ENCODE peak calls at places on chromosomes 16 and 17, in six cellular contexts. V is AG04449, T is adrenal gland, H is fibroblast of lung, D is Peyer's patch, Y is upper lobe of right lung. O is an unnamed sample.

GRCh38 chr16:16096161-16096857 is 127.0 kb downstream of the ABCC6 start:
- DNase-seq in V (peak; percentile 41), T (peak; percentile 20), H (peak; percentile 80), D (no peak), Y (no peak), O (peak; percentile 71)

GRCh38 chr16:73572135-73572534 is 524.2 kb upstream of the ZFHX3 start:
- DNase-seq in V (no peak), T (peak; percentile 59), H (no peak), D (no peak), Y (peak; percentile 71), O (peak; percentile 0)

GRCh38 chr17:49459401-49459984 is 35.6 kb upstream of the NGFR start:
- DNase-seq in V (no peak), T (no peak), H (no peak), D (no peak), Y (no peak), O (no peak)

GRCh38 chr16:81713796-81714195 is 65.3 kb upstream of the PLCG2 start:
- DNase-seq in V (no peak), T (no peak), H (no peak), D (no peak), Y (no peak), O (no peak)

GRCh38 chr17:68238488-68238887 is 9.4 kb upstream of the AMZ2 start:
- DNase-seq in V (no peak), T (no peak), H (no peak), D (no peak), Y (no peak), O (no peak)

GRCh38 chr17:77319211-77320031 is 178.7 kb downstream of the SEC14L1 start:
- DNase-seq in V (no peak), T (peak; percentile 96), H (peak; percentile 81), D (peak; percentile 85), Y (peak; percentile 92), O (peak; percentile 90)

GRCh38 chr17:79997004-79997673 is 38.5 kb downstream of the TBC1D16 start:
- DNase-seq in V (no peak), T (no peak), H (no peak), D (peak; percentile 82), Y (no peak), O (no peak)

GRCh38 chr17:74179576-74179975 is 23.9 kb upstream of the RPL38 start:
- DNase-seq in V (no peak), T (no peak), H (no peak), D (no peak), Y (no peak), O (no peak)

GRCh38 chr16:85379041-85380001 is 233.8 kb upstream of the GSE1 start:
- DNase-seq in V (no peak), T (no peak), H (no peak), D (no peak), Y (no peak), O (no peak)

GRCh38 chr16:85913688-85914422 is 14.9 kb downstream of the IRF8 start:
- DNase-seq in V (no peak), T (no peak), H (no peak), D (no peak), Y (peak; percentile 80), O (no peak)

GRCh38 chr17:47653442-47653841 is 3.7 kb downstream of the KPNB1 start:
- DNase-seq in V (no peak), T (no peak), H (no peak), D (no peak), Y (no peak), O (no peak)

GRCh38 chr16:58661199-58661830 is 23.3 kb downstream of the SLC38A7 start:
- DNase-seq in V (peak; percentile 56), T (peak; percentile 91), H (peak; percentile 87), D (no peak), Y (no peak), O (peak; percentile 93)

GRCh38 chr17:79427621-79428539 is 183.0 kb downstream of the RBFOX3 start:
- DNase-seq in V (no peak), T (no peak), H (no peak), D (no peak), Y (no peak), O (no peak)

GRCh38 chr16:20826039-20826566 is 19.8 kb downstream of the REXO5 start:
- DNase-seq in V (no peak), T (peak; percentile 20), H (peak; percentile 33), D (no peak), Y (no peak), O (no peak)

GRCh38 chr16:70689035-70689969 is 3.4 kb upstream of the MTSS2 start:
- DNase-seq in V (no peak), T (no peak), H (no peak), D (no peak), Y (peak; percentile 88), O (no peak)

GRCh38 chr17:47717845-47718621 is 15.0 kb upstream of the TBX21 start:
- DNase-seq in V (no peak), T (no peak), H (no peak), D (no peak), Y (no peak), O (peak; percentile 44)

GRCh38 chr16:4275861-4276260 is 3.0 kb upstream of the TFAP4 start:
- DNase-seq in V (no peak), T (no peak), H (no peak), D (no peak), Y (no peak), O (no peak)

GRCh38 chr16:4271176-4272113 is 1.4 kb downstream of the TFAP4 start:
- DNase-seq in V (no peak), T (peak; percentile 95), H (peak; percentile 92), D (peak; percentile 93), Y (peak; percentile 97), O (peak; percentile 98)

GRCh38 chr16:4270595-4270994 is 2.2 kb downstream of the TFAP4 start:
- DNase-seq in V (no peak), T (no peak), H (no peak), D (no peak), Y (no peak), O (no peak)

GRCh38 chr16:4272114-4272954 is 489 bp downstream of the TFAP4 start:
- DNase-seq in V (no peak), T (peak; percentile 58), H (peak; percentile 28), D (peak; percentile 66), Y (peak; percentile 84), O (peak; percentile 62)

DNA sequence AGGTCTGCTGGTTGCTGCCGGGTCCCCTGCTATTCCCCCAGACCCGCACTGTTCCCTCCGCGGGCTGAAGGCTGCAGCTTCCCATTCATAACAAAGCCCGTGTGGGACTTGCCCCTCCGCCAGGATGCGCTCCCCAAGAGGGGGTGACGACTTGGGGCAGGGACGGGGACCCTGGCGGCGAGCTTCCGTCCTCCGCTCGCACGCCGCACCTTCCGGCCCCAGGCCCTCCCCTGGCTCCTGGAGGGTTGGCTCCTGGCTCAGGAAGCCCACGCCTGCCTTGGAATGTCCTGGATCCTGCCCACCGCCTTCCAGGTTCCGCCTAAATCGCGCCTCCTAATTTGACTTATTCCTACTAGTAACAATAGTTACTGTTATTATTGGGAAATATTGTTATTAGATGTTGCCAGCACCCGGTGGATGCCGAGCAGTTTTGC is 1.1 kb upstream of the TFAP4 start:
- DNase-seq in V (no peak), T (peak; percentile 37), H (peak; percentile 47), D (peak; percentile 37), Y (peak; percentile 87), O (peak; percentile 67)
- TF ChIP-seq CTCF in V (peak; percentile 42), T (peak; percentile 51), H (peak; percentile 42), D (peak; percentile 58), Y (peak; percentile 52), O (peak; percentile 26)

GRCh38 chr16:54432481-54433229 is 146.1 kb upstream of the IRX3 start:
- DNase-seq in V (no peak), T (no peak), H (no peak), D (no peak), Y (no peak), O (no peak)
- TF ChIP-seq CTCF in V (no peak), T (no peak), H (no peak), D (no peak), Y (no peak), O (no peak)

DNA sequence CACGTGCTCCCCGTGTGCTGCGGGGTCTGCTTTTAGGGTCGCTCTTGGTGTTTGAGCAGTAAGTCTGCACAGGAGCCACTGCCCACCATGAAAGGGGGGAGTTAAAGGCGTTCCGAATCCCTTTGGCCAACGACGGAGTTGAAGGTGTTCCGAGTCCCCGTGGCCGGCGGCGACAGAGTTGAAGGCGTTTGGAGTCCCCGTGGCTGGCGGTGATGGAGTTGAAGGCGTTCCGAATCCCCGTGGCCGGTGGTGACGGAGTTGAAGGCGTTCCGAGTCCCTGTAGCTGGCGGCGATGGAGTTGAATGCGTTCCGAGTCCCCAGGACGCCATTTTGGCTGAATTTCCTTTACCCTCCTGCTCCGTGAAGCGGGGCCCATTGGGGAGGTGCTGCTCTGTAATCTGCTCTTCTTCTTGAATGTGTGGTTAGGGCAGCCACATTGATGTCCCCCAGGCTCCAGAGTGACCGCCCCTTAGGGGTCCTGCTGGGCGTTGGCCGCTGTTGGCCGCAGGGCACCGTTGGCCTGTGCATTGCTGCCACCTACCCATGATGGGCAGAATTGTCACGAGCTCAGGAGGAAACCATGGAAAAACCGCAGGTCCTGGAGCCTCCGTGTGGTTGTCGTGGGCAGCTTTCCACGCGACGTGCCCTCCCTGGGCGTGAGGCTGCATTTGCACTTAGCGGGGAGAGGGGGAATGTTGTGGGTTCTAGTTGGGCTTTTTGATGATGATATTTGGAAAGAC is 73.7 kb upstream of the ZNF750 start:
- DNase-seq in V (no peak), T (peak; percentile 21), H (no peak), D (no peak), Y (no peak), O (no peak)
- TF ChIP-seq CTCF in V (peak; percentile 16), T (peak; percentile 37), H (no peak), D (peak; percentile 24), Y (peak; percentile 33), O (no peak)

GRCh38 chr16:3174618-3175148 is 13.3 kb upstream of the OR1F1 start:
- DNase-seq in V (no peak), T (no peak), H (no peak), D (no peak), Y (no peak), O (no peak)
- TF ChIP-seq CTCF in V (no peak), T (no peak), H (no peak), D (no peak), Y (no peak), O (no peak)

DNA sequence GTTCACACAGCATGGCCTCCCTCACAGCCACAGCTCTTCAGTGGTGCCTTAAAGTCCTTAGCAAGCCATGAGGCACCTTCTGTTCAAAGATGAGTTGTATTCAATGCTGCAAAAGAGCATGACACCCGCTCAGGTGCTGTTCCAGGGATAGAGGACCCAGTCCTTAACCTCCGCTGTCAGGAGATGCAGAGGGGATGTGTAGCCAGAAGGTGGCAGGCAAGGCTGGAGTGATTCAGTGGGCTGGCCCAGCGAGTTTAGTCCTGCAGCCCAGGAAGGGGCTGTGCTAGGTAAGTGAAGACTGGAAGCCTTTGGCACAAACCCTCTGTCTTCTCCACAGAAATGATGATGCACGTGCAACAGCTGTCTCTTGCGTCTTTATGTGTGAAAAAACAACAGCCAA is 25.0 kb upstream of the ADAM11 start:
- DNase-seq in V (no peak), T (no peak), H (no peak), D (no peak), Y (no peak), O (no peak)
- TF ChIP-seq CTCF in V (peak; percentile 39), T (no peak), H (no peak), D (no peak), Y (no peak), O (peak; percentile 14)

DNA sequence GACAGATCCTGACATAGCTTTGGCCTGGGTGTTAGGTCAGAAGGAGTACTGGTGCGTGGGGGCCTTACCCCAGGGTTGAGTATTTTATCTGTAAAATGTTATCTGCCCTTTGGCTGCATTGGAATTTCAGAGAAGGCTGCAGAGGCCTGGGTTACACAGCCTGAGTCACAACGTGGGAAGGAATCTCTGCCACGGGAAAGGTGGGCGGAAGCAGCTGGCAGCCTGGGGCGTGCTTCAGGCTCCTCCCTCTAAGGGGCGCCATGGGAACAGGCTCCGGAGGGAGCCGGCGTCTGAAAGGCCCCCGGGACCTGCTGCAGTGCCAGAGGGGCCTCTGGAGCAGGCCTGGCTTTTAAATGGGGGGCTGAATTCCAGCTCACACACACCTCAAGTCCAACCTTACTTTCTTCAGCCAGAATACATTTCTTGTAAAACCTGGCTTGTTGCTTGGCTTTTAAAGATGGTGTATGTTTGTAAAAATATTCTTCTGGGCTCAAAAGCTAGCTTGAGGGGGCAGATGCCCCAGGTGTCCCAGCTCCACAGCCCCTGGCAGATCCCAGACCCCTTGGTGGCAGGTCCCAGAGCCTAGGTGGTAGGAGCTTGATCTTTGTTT is 142.2 kb downstream of the RAB11FIP4 start:
- DNase-seq in V (peak; percentile 23), T (peak; percentile 55), H (peak; percentile 52), D (peak; percentile 52), Y (no peak), O (peak; percentile 82)
- TF ChIP-seq CTCF in V (peak; percentile 54), T (peak; percentile 31), H (peak; percentile 18), D (peak; percentile 12), Y (peak; percentile 20), O (peak; percentile 22)

O was measured in foreskin fibroblast.